ENCODE peak calls at places on chromosome 3, in six cellular contexts. One of them, this sample, is unnamed.
A peak's percentile ranks its signal among the peaks of the same experiment; 100 is the strongest.

GRCh38 chr3:196948442-196949365 is 6.4 kb upstream of the NCBP2 start:
- DNase-seq in WTC11: peak; percentile 68
- DNase-seq in body of pancreas: no peak
- DNase-seq in NCI-H2029 treated with DMSO at 0.1 percent for 48 hours: no peak
- DNase-seq in hepatic stellate cell: no peak
- DNase-seq in HL-60: peak; percentile 22
- DNase-seq in this sample: no peak

GRCh38 chr3:57787867-57788623 is 31.9 kb downstream of the SLMAP start:
- DNase-seq in WTC11: no peak
- DNase-seq in NCI-H2029 treated with DMSO at 0.1 percent for 48 hours: no peak
- DNase-seq in body of pancreas: no peak
- DNase-seq in hepatic stellate cell: no peak
- DNase-seq in HL-60: no peak
- DNase-seq in this sample: no peak

GRCh38 chr3:32009101-32009500 is 27.6 kb downstream of the ZNF860 start:
- DNase-seq in HL-60: no peak
- DNase-seq in hepatic stellate cell: no peak
- DNase-seq in body of pancreas: no peak
- DNase-seq in NCI-H2029 treated with DMSO at 0.1 percent for 48 hours: no peak
- DNase-seq in WTC11: no peak
- DNase-seq in this sample: no peak

GRCh38 chr3:39808467-39809180 is 785 bp upstream of the MYRIP start:
- DNase-seq in body of pancreas: peak; percentile 28
- DNase-seq in hepatic stellate cell: no peak
- DNase-seq in WTC11: peak; percentile 67
- DNase-seq in HL-60: no peak
- DNase-seq in NCI-H2029 treated with DMSO at 0.1 percent for 48 hours: no peak
- DNase-seq in this sample: no peak

GRCh38 chr3:25843332-25843731 is 53.4 kb downstream of the OXSM start:
- DNase-seq in body of pancreas: no peak
- DNase-seq in HL-60: no peak
- DNase-seq in WTC11: no peak
- DNase-seq in hepatic stellate cell: no peak
- DNase-seq in NCI-H2029 treated with DMSO at 0.1 percent for 48 hours: no peak
- DNase-seq in this sample: no peak

GRCh38 chr3:12400795-12401194 is 83.5 kb upstream of the TSEN2 start:
- DNase-seq in HL-60: no peak
- DNase-seq in WTC11: no peak
- DNase-seq in NCI-H2029 treated with DMSO at 0.1 percent for 48 hours: no peak
- DNase-seq in hepatic stellate cell: peak; percentile 29
- DNase-seq in body of pancreas: no peak
- DNase-seq in this sample: peak; percentile 41

GRCh38 chr3:170797685-170798084 is 72.3 kb downstream of the RPL22L1 start:
- DNase-seq in NCI-H2029 treated with DMSO at 0.1 percent for 48 hours: no peak
- DNase-seq in body of pancreas: no peak
- DNase-seq in hepatic stellate cell: no peak
- DNase-seq in WTC11: no peak
- DNase-seq in HL-60: no peak
- DNase-seq in this sample: no peak

GRCh38 chr3:195044411-195044810 is 226.5 kb downstream of the XXYLT1 start:
- DNase-seq in WTC11: no peak
- DNase-seq in hepatic stellate cell: no peak
- DNase-seq in HL-60: no peak
- DNase-seq in body of pancreas: no peak
- DNase-seq in NCI-H2029 treated with DMSO at 0.1 percent for 48 hours: no peak
- DNase-seq in this sample: no peak

GRCh38 chr3:100047455-100048141 is 66.7 kb downstream of the FILIP1L start:
- DNase-seq in NCI-H2029 treated with DMSO at 0.1 percent for 48 hours: no peak
- DNase-seq in WTC11: no peak
- DNase-seq in body of pancreas: peak; percentile 10
- DNase-seq in hepatic stellate cell: peak; percentile 41
- DNase-seq in HL-60: peak; percentile 47
- DNase-seq in this sample: no peak

GRCh38 chr3:126858887-126859286 is 124.0 kb upstream of the PLXNA1 start:
- DNase-seq in NCI-H2029 treated with DMSO at 0.1 percent for 48 hours: no peak
- DNase-seq in body of pancreas: no peak
- DNase-seq in hepatic stellate cell: no peak
- DNase-seq in HL-60: no peak
- DNase-seq in WTC11: no peak
- DNase-seq in this sample: no peak

GRCh38 chr3:109597438-109597837 is 260.1 kb upstream of the DPPA4 start:
- DNase-seq in body of pancreas: no peak
- DNase-seq in HL-60: no peak
- DNase-seq in hepatic stellate cell: no peak
- DNase-seq in NCI-H2029 treated with DMSO at 0.1 percent for 48 hours: no peak
- DNase-seq in WTC11: no peak
- DNase-seq in this sample: no peak

GRCh38 chr3:175956964-175957363 is 1097.8 kb downstream of the NAALADL2 start:
- DNase-seq in HL-60: peak; percentile 21
- DNase-seq in WTC11: no peak
- DNase-seq in hepatic stellate cell: no peak
- DNase-seq in NCI-H2029 treated with DMSO at 0.1 percent for 48 hours: no peak
- DNase-seq in body of pancreas: no peak
- DNase-seq in this sample: no peak

GRCh38 chr3:183381179-183381578 is 47.2 kb downstream of the MCF2L2 start:
- DNase-seq in NCI-H2029 treated with DMSO at 0.1 percent for 48 hours: peak; percentile 47
- DNase-seq in hepatic stellate cell: peak; percentile 10
- DNase-seq in body of pancreas: peak; percentile 28
- DNase-seq in WTC11: no peak
- DNase-seq in HL-60: no peak
- DNase-seq in this sample: no peak

GRCh38 chr3:196122021-196122687 is 40.3 kb upstream of the TFRC start:
- DNase-seq in body of pancreas: no peak
- DNase-seq in hepatic stellate cell: no peak
- DNase-seq in HL-60: peak; percentile 39
- DNase-seq in NCI-H2029 treated with DMSO at 0.1 percent for 48 hours: no peak
- DNase-seq in WTC11: no peak
- DNase-seq in this sample: no peak

GRCh38 chr3:132405609-132406299 is 11.5 kb upstream of the DNAJC13 start:
- DNase-seq in HL-60: no peak
- DNase-seq in hepatic stellate cell: no peak
- DNase-seq in NCI-H2029 treated with DMSO at 0.1 percent for 48 hours: no peak
- DNase-seq in WTC11: no peak
- DNase-seq in body of pancreas: no peak
- DNase-seq in this sample: no peak

GRCh38 chr3:130354430-130354829 is 9.0 kb downstream of the COL6A5 start:
- DNase-seq in hepatic stellate cell: no peak
- DNase-seq in HL-60: peak; percentile 53
- DNase-seq in body of pancreas: no peak
- DNase-seq in NCI-H2029 treated with DMSO at 0.1 percent for 48 hours: no peak
- DNase-seq in WTC11: no peak
- DNase-seq in this sample: no peak

GRCh38 chr3:155083313-155083905 is 3.3 kb downstream of the MME start:
- DNase-seq in WTC11: no peak
- DNase-seq in NCI-H2029 treated with DMSO at 0.1 percent for 48 hours: no peak
- DNase-seq in HL-60: no peak
- DNase-seq in body of pancreas: no peak
- DNase-seq in hepatic stellate cell: no peak
- DNase-seq in this sample: no peak

GRCh38 chr3:63910873-63911272 is 1.3 kb downstream of the SCAANT1 start:
- DNase-seq in body of pancreas: no peak
- DNase-seq in hepatic stellate cell: peak; percentile 38
- DNase-seq in HL-60: no peak
- DNase-seq in WTC11: no peak
- DNase-seq in NCI-H2029 treated with DMSO at 0.1 percent for 48 hours: no peak
- DNase-seq in this sample: no peak

GRCh38 chr3:79521221-79521848 is 246.5 kb downstream of the ROBO1 start:
- DNase-seq in NCI-H2029 treated with DMSO at 0.1 percent for 48 hours: peak; percentile 11
- DNase-seq in WTC11: no peak
- DNase-seq in body of pancreas: peak; percentile 5
- DNase-seq in HL-60: peak; percentile 15
- DNase-seq in hepatic stellate cell: no peak
- DNase-seq in this sample: peak; percentile 39

GRCh38 chr3:157786216-157786615 is 283.0 kb upstream of the VEPH1 start:
- DNase-seq in body of pancreas: no peak
- DNase-seq in WTC11: no peak
- DNase-seq in HL-60: no peak
- DNase-seq in NCI-H2029 treated with DMSO at 0.1 percent for 48 hours: no peak
- DNase-seq in hepatic stellate cell: peak; percentile 6
- DNase-seq in this sample: no peak

GRCh38 chr3:187223799-187224198 is 26.5 kb downstream of the RTP1 start:
- DNase-seq in HL-60: no peak
- DNase-seq in body of pancreas: no peak
- DNase-seq in hepatic stellate cell: peak; percentile 32
- DNase-seq in WTC11: no peak
- DNase-seq in NCI-H2029 treated with DMSO at 0.1 percent for 48 hours: no peak
- DNase-seq in this sample: no peak

GRCh38 chr3:24550588-24550987 is 55.9 kb upstream of the THRB start:
- DNase-seq in body of pancreas: no peak
- DNase-seq in hepatic stellate cell: no peak
- DNase-seq in WTC11: no peak
- DNase-seq in HL-60: no peak
- DNase-seq in NCI-H2029 treated with DMSO at 0.1 percent for 48 hours: no peak
- DNase-seq in this sample: no peak

GRCh38 chr3:194091141-194091540 is 44.8 kb upstream of the HES1 start:
- DNase-seq in body of pancreas: no peak
- DNase-seq in NCI-H2029 treated with DMSO at 0.1 percent for 48 hours: no peak
- DNase-seq in WTC11: no peak
- DNase-seq in HL-60: peak; percentile 17
- DNase-seq in hepatic stellate cell: no peak
- DNase-seq in this sample: no peak

GRCh38 chr3:119885746-119886530 is 104.0 kb downstream of the NR1I2 start:
- DNase-seq in WTC11: no peak
- DNase-seq in body of pancreas: no peak
- DNase-seq in NCI-H2029 treated with DMSO at 0.1 percent for 48 hours: no peak
- DNase-seq in hepatic stellate cell: no peak
- DNase-seq in HL-60: no peak
- DNase-seq in this sample: no peak

GRCh38 chr3:29721789-29722188 is 440.9 kb downstream of the RBMS3 start:
- DNase-seq in HL-60: no peak
- DNase-seq in body of pancreas: no peak
- DNase-seq in NCI-H2029 treated with DMSO at 0.1 percent for 48 hours: no peak
- DNase-seq in WTC11: no peak
- DNase-seq in hepatic stellate cell: no peak
- DNase-seq in this sample: no peak

GRCh38 chr3:69012111-69012835 is 1.2 kb downstream of the EOGT start:
- DNase-seq in NCI-H2029 treated with DMSO at 0.1 percent for 48 hours: no peak
- DNase-seq in hepatic stellate cell: no peak
- DNase-seq in HL-60: no peak
- DNase-seq in WTC11: peak; percentile 29
- DNase-seq in body of pancreas: peak; percentile 56
- DNase-seq in this sample: no peak

GRCh38 chr3:13566462-13566748 is 17.5 kb downstream of the FBLN2 start:
- DNase-seq in hepatic stellate cell: no peak
- DNase-seq in WTC11: no peak
- DNase-seq in body of pancreas: no peak
- DNase-seq in NCI-H2029 treated with DMSO at 0.1 percent for 48 hours: no peak
- DNase-seq in HL-60: no peak
- DNase-seq in this sample: no peak

GRCh38 chr3:187924651-187925050 is 179.4 kb upstream of the BCL6 start:
- DNase-seq in NCI-H2029 treated with DMSO at 0.1 percent for 48 hours: no peak
- DNase-seq in HL-60: no peak
- DNase-seq in WTC11: no peak
- DNase-seq in body of pancreas: no peak
- DNase-seq in hepatic stellate cell: no peak
- DNase-seq in this sample: no peak

GRCh38 chr3:65742914-65743313 is 295.8 kb downstream of the MAGI1 start:
- DNase-seq in HL-60: no peak
- DNase-seq in hepatic stellate cell: peak; percentile 14
- DNase-seq in WTC11: no peak
- DNase-seq in body of pancreas: no peak
- DNase-seq in NCI-H2029 treated with DMSO at 0.1 percent for 48 hours: no peak
- DNase-seq in this sample: no peak

GRCh38 chr3:99662838-99663570 is 24.6 kb downstream of the COL8A1 start:
- DNase-seq in NCI-H2029 treated with DMSO at 0.1 percent for 48 hours: no peak
- DNase-seq in hepatic stellate cell: no peak
- DNase-seq in HL-60: no peak
- DNase-seq in body of pancreas: no peak
- DNase-seq in WTC11: peak; percentile 17
- DNase-seq in this sample: no peak

GRCh38 chr3:16723994-16724393 is 118.8 kb upstream of the DAZL start:
- DNase-seq in body of pancreas: no peak
- DNase-seq in WTC11: no peak
- DNase-seq in HL-60: no peak
- DNase-seq in NCI-H2029 treated with DMSO at 0.1 percent for 48 hours: no peak
- DNase-seq in hepatic stellate cell: no peak
- DNase-seq in this sample: no peak

GRCh38 chr3:140015741-140016140 is 80.8 kb downstream of the CLSTN2 start:
- DNase-seq in WTC11: no peak
- DNase-seq in hepatic stellate cell: no peak
- DNase-seq in NCI-H2029 treated with DMSO at 0.1 percent for 48 hours: no peak
- DNase-seq in HL-60: no peak
- DNase-seq in body of pancreas: no peak
- DNase-seq in this sample: no peak

GRCh38 chr3:134315286-134316106 is 58.8 kb downstream of the AMOTL2 start:
- DNase-seq in body of pancreas: peak; percentile 48
- DNase-seq in WTC11: peak; percentile 40
- DNase-seq in HL-60: no peak
- DNase-seq in hepatic stellate cell: peak; percentile 59
- DNase-seq in NCI-H2029 treated with DMSO at 0.1 percent for 48 hours: no peak
- DNase-seq in this sample: no peak

GRCh38 chr3:194306109-194306686 is 44.9 kb downstream of the CPN2 start:
- DNase-seq in WTC11: no peak
- DNase-seq in hepatic stellate cell: no peak
- DNase-seq in body of pancreas: no peak
- DNase-seq in HL-60: peak; percentile 81
- DNase-seq in NCI-H2029 treated with DMSO at 0.1 percent for 48 hours: no peak
- DNase-seq in this sample: no peak

GRCh38 chr3:108447096-108447847 is 63.1 kb downstream of the MYH15 start:
- DNase-seq in HL-60: no peak
- DNase-seq in WTC11: no peak
- DNase-seq in body of pancreas: no peak
- DNase-seq in NCI-H2029 treated with DMSO at 0.1 percent for 48 hours: no peak
- DNase-seq in hepatic stellate cell: no peak
- DNase-seq in this sample: no peak

GRCh38 chr3:14366915-14367523 is 35.4 kb upstream of the SLC6A6 start:
- DNase-seq in WTC11: no peak
- DNase-seq in HL-60: no peak
- DNase-seq in body of pancreas: no peak
- DNase-seq in hepatic stellate cell: no peak
- DNase-seq in NCI-H2029 treated with DMSO at 0.1 percent for 48 hours: no peak
- DNase-seq in this sample: no peak

This sample was measured in glomerular endothelial cell.